ENCODE peak calls at places on chromosomes 2 and 18, in seven cellular contexts. S is mesendoderm, Y is H9, T is IMR-90, C is mesenchymal stem cell, G is trophoblast cell, K is H1. J is an unnamed sample.

GRCh38 chr2:219002395-219003266 is 9.4 kb upstream of the CRYBA2 start:
- DNase-seq in G (peak), C (no peak), S (peak), T (no peak), K (peak), Y (peak), J (peak)

GRCh38 chr18:80246656-80247402 is 485 bp downstream of the PARD6G start:
- DNase-seq in K (peak), Y (peak), C (peak), G (no peak), S (peak), T (no peak), J (peak)

GRCh38 chr2:177929662-177930522 is 142.7 kb downstream of the PDE11A start:
- DNase-seq in Y (no peak), S (no peak), K (no peak), C (no peak), T (no peak), G (no peak), J (no peak)

GRCh38 chr18:52339891-52340371 is at the start of gene DCC:
- DNase-seq in G (no peak), K (peak), S (peak), T (peak), Y (peak), C (peak), J (peak)

GRCh38 chr18:30533716-30534115 is 508.8 kb downstream of the DSC3 start:
- DNase-seq in G (no peak), S (no peak), K (no peak), Y (no peak), C (no peak), T (no peak), J (no peak)

GRCh38 chr18:362914-363295 is 95.1 kb upstream of the THOC1 start:
- DNase-seq in C (peak), S (no peak), K (no peak), T (no peak), G (no peak), Y (no peak), J (no peak)

GRCh38 chr2:62266433-62267038 is 70.6 kb downstream of the B3GNT2 start:
- DNase-seq in T (peak), K (peak), C (peak), S (peak), G (peak), Y (peak), J (no peak)

GRCh38 chr18:57107141-57107832 is 39.6 kb upstream of the BOD1L2 start:
- DNase-seq in G (no peak), C (peak), T (peak), K (no peak), S (peak), Y (no peak), J (peak)

GRCh38 chr18:653512-653911 is 3.9 kb upstream of the TYMS start:
- DNase-seq in S (peak), C (no peak), G (no peak), T (no peak), Y (no peak), K (no peak), J (no peak)

GRCh38 chr18:46888965-46889364 is 28.3 kb downstream of the PIAS2 start:
- DNase-seq in G (no peak), S (no peak), K (no peak), C (no peak), Y (no peak), T (no peak), J (no peak)

GRCh38 chr2:66255871-66256270 is 179.1 kb upstream of the MEIS1 start:
- DNase-seq in G (no peak), S (peak), Y (no peak), K (no peak), T (no peak), C (no peak), J (no peak)

GRCh38 chr2:12675801-12676200 is 40.9 kb upstream of the TRIB2 start:
- DNase-seq in G (no peak), K (no peak), C (peak), S (no peak), T (peak), Y (no peak), J (no peak)

GRCh38 chr2:197704434-197705142 is 581 bp upstream of the MARS2 start:
- DNase-seq in G (no peak), K (no peak), S (no peak), T (no peak), Y (no peak), C (no peak), J (no peak)

GRCh38 chr2:127607399-127607908 is 38.5 kb upstream of the GPR17 start:
- DNase-seq in S (no peak), K (no peak), Y (peak), T (no peak), G (no peak), C (no peak), J (no peak)

GRCh38 chr2:200156140-200156858 is 150.2 kb upstream of the SPATS2L start:
- DNase-seq in K (no peak), Y (no peak), G (peak), S (peak), C (peak), T (peak), J (no peak)

GRCh38 chr18:36668349-36668748 is 160.5 kb downstream of the TPGS2 start:
- DNase-seq in G (no peak), K (no peak), T (no peak), C (no peak), Y (no peak), S (no peak), J (no peak)

GRCh38 chr18:32761231-32761785 is 11.5 kb downstream of the KLHL14 start:
- DNase-seq in C (no peak), T (no peak), K (no peak), G (no peak), Y (no peak), S (no peak), J (no peak)

GRCh38 chr2:233832869-233833812 is 21.2 kb downstream of the HJURP start:
- DNase-seq in T (peak), S (peak), K (peak), Y (peak), C (peak), G (no peak), J (peak)

GRCh38 chr18:61572871-61573270 is 239.6 kb downstream of the CDH20 start:
- DNase-seq in T (peak), C (peak), S (no peak), K (no peak), G (no peak), Y (no peak), J (no peak)

GRCh38 chr2:98880266-98881152 is 55.5 kb downstream of the CRACDL start:
- DNase-seq in G (no peak), K (peak), T (no peak), C (no peak), Y (no peak), S (no peak), J (no peak)

GRCh38 chr18:56000041-56000440 is 412.0 kb upstream of the TCF4 start:
- DNase-seq in C (no peak), Y (no peak), K (no peak), T (no peak), S (no peak), G (no peak), J (no peak)

DNA sequence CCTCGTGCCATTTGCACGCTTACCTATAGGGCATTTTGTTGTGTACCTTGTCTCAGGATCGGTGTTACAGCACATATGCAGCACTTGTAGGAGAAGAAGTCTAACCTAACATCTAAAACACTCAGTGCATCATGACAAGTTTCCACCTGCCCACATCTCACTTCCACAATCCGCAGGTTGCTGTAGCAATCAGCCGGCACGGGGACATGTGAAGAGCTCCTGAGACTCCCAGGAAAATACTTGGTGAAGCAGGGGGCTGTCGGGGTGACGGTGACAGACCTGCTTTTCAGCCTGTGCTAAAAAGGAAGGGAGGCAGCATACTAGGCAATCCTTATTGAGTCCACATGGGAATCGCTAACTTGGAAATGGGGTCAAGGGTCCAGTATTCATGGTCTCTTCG is 172.2 kb downstream of the MYT1L start:
- DNase-seq in G (no peak), K (no peak), T (no peak), Y (no peak), C (no peak), S (no peak), J (no peak)
- H3K23ac ChIP-seq in G (no peak), K (no peak), T (no peak), Y (no peak), C (no peak), S (no peak), J (no peak)

GRCh38 chr2:236871500-236872001 is 214.1 kb upstream of the COPS8 start:
- DNase-seq in K (peak), G (peak), Y (no peak), C (peak), S (no peak), T (peak), J (no peak)

GRCh38 chr2:236865052-236865451 is 220.6 kb upstream of the COPS8 start:
- DNase-seq in T (no peak), K (no peak), G (no peak), Y (peak), S (no peak), C (no peak), J (no peak)

GRCh38 chr2:236870401-236870800 is 215.3 kb upstream of the COPS8 start:
- DNase-seq in T (no peak), S (peak), Y (peak), K (peak), C (peak), G (no peak), J (no peak)

GRCh38 chr2:236866542-236867340 is 218.9 kb upstream of the COPS8 start:
- DNase-seq in G (no peak), Y (peak), T (no peak), C (no peak), K (no peak), S (no peak), J (no peak)

DNA sequence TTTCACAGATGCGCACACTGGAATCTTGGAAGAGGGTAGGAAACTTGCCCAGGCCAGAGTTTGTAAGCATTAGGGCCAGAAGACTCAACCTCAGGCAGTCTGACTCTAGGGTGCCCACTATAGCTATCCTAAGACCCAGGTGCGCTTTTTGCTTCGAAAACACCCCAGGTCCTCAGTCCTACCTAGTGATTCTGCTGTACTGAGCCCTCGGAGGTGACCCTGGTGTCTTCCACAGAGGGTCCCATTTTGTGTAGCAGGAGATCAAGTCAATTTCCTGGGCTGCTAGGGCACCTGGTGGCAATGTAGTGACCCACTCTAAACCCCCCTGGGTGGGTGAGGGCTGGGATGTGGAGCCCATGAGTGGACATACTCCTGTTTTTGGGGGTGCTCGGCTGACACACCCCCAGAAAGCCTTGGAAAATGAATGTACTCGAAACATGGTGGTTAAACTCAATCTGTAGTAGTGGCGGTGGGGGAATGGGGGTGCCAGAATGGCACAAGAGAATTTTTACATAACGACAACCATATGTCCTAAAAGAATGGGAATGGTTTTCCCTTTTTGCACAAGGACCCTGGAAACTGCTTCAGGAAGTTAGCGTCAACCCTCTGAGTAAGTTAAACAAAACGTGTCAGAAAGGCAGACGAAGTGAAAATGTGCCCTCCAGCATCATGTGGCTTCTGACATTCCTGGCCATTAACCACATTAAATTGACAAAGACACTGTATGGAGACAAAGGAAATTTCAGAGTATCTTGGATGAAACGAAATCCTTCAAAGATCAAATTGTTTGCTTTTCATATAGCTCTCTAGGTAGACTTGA is 218.0 kb upstream of the COPS8 start:
- DNase-seq in Y (peak), C (peak), S (peak), T (no peak), G (peak), K (no peak), J (no peak)
- H3K23ac ChIP-seq in Y (no peak), C (no peak), S (no peak), T (no peak), G (no peak), K (no peak), J (no peak)

GRCh38 chr2:186589733-186590537 is at the start of gene ITGAV:
- DNase-seq in T (peak), S (peak), G (peak), K (peak), Y (peak), C (peak), J (peak)
- H3K23ac ChIP-seq in T (peak), S (peak), G (no peak), K (no peak), Y (no peak), C (no peak), J (peak)

DNA sequence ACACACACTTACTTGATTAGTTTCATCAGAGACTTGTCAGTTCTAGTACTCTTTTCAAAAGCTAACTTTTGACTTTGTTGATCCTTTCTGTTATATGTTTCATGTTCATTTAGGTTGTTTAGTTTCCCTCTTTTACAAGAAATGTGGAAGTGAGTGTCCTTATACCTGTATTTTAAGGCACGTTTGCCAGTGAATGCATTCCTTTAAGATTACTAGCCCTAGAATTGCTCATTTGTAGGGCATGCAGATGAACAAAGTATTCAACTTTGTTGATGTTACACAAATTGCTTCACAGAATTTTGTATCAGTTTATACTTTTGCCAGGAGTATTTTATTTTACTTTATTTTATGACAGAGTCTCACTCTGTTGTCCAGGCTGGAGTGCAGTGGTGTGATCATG is 6.3 kb downstream of the IL1RL2 start:
- DNase-seq in C (no peak), T (peak), G (peak), S (no peak), Y (no peak), K (no peak), J (no peak)
- H3K23ac ChIP-seq in C (no peak), T (no peak), G (no peak), S (no peak), Y (no peak), K (no peak), J (no peak)

J was measured in neuronal stem cell.